ENCODE peak calls at places on chromosomes 7 and 10, in five cellular contexts. J is HCT116, Y is PC-3, V is IMR-90, B is GM23248. S is an unnamed sample. For H4K20me1 and H3K27me3, the result is how much of the 10 kb centered on the place peaks cover.

GRCh38 chr10:82221750-82222149 is 346.8 kb downstream of the NRG3 start:
- DNase-seq in V (no peak), Y (no peak), J (no peak), B (no peak), S (no peak)

GRCh38 chr10:34731885-34732701 is 83.0 kb downstream of the PARD3 start:
- DNase-seq in V (peak), J (no peak), B (peak), Y (peak), S (no peak)

GRCh38 chr10:35208949-35209613 is 82.4 kb downstream of the CREM start:
- DNase-seq in V (no peak), B (no peak), Y (no peak), J (no peak), S (no peak)

GRCh38 chr7:110373514-110374258 is 717.2 kb upstream of the LRRN3 start:
- DNase-seq in Y (no peak), B (no peak), V (peak), J (no peak), S (no peak)

GRCh38 chr7:86788948-86789347 is 145.2 kb downstream of the GRM3 start:
- DNase-seq in J (no peak), V (no peak), B (no peak), Y (no peak), S (no peak)

GRCh38 chr10:3292601-3293000 is 120.0 kb upstream of the PITRM1 start:
- DNase-seq in B (peak), Y (no peak), J (no peak), V (no peak), S (no peak)

GRCh38 chr7:104928721-104929400 is 85.1 kb upstream of the KMT2E start:
- DNase-seq in J (no peak), Y (no peak), V (no peak), B (no peak), S (no peak)

GRCh38 chr7:90613088-90613498 is 17.0 kb downstream of the CDK14 start:
- DNase-seq in Y (no peak), J (no peak), V (peak), B (peak), S (peak)

GRCh38 chr7:93601363-93601762 is 26.8 kb upstream of the CALCR start:
- DNase-seq in Y (peak), V (no peak), B (peak), J (no peak), S (no peak)

GRCh38 chr10:1605121-1605520 is 132.2 kb downstream of the ADARB2 start:
- DNase-seq in B (no peak), V (no peak), Y (no peak), J (no peak), S (no peak)

GRCh38 chr7:152103066-152103465 is 77.6 kb downstream of the GALNT11 start:
- DNase-seq in J (no peak), B (no peak), Y (no peak), V (no peak), S (no peak)

GRCh38 chr7:127807340-127807739 is 155.3 kb downstream of the SND1 start:
- DNase-seq in J (no peak), Y (no peak), V (no peak), B (no peak), S (no peak)

GRCh38 chr7:15891151-15891842 is 204.8 kb upstream of the MEOX2 start:
- DNase-seq in V (peak), J (no peak), B (peak), Y (peak), S (peak)

GRCh38 chr10:13528875-13529713 is at the start of gene BEND7:
- DNase-seq in B (peak), J (no peak), Y (peak), V (peak), S (peak)

GRCh38 chr10:133167693-133168616 is 7.9 kb downstream of the KNDC1 start:
- DNase-seq in B (no peak), V (no peak), J (no peak), Y (no peak), S (peak)

GRCh38 chr7:136874393-136875032 is 6.1 kb downstream of the CHRM2 start:
- DNase-seq in B (peak), V (peak), Y (peak), J (peak), S (no peak)

GRCh38 chr10:114684822-114685209 is 26.7 kb upstream of the ABLIM1 start:
- DNase-seq in Y (peak), J (no peak), B (peak), V (peak), S (no peak)

GRCh38 chr10:106043833-106044232 is 1120.7 kb downstream of the SORCS1 start:
- DNase-seq in Y (peak), J (no peak), V (peak), B (peak), S (no peak)

GRCh38 chr10:127935115-127935561 is 28.2 kb downstream of the PTPRE start:
- DNase-seq in J (no peak), B (no peak), V (no peak), Y (no peak), S (no peak)

GRCh38 chr7:84248267-84248666 is 53.7 kb upstream of the SEMA3A start:
- DNase-seq in J (no peak), B (no peak), V (peak), Y (no peak), S (no peak)

GRCh38 chr7:84389242-84389641 is 194.7 kb upstream of the SEMA3A start:
- DNase-seq in Y (no peak), J (no peak), B (no peak), V (no peak), S (no peak)

GRCh38 chr10:114024876-114025609 is 18.6 kb upstream of the ADRB1 start:
- DNase-seq in Y (no peak), J (no peak), V (peak), B (peak), S (no peak)

GRCh38 chr10:125152646-125153368 is 7.6 kb downstream of the CTBP2 start:
- DNase-seq in B (peak), J (no peak), V (no peak), Y (no peak), S (peak)

GRCh38 chr7:44724276-44724675 is 24.4 kb upstream of the ZMIZ2 start:
- DNase-seq in V (no peak), Y (no peak), J (no peak), B (no peak), S (no peak)

GRCh38 chr10:14658331-14659122 is 116.2 kb downstream of the FAM107B start:
- DNase-seq in Y (peak), V (peak), B (peak), J (peak), S (peak)

GRCh38 chr10:104332243-104333036 is 5.8 kb downstream of the ITPRIP start:
- DNase-seq in J (no peak), V (no peak), Y (no peak), B (no peak), S (no peak)

GRCh38 chr10:2623675-2624274 is 443.6 kb upstream of the PFKP start:
- DNase-seq in V (no peak), Y (no peak), J (no peak), B (no peak), S (no peak)

GRCh38 chr10:48798486-48799254 is 114.0 kb downstream of the WDFY4 start:
- DNase-seq in J (no peak), B (peak), V (peak), Y (no peak), S (no peak)

DNA sequence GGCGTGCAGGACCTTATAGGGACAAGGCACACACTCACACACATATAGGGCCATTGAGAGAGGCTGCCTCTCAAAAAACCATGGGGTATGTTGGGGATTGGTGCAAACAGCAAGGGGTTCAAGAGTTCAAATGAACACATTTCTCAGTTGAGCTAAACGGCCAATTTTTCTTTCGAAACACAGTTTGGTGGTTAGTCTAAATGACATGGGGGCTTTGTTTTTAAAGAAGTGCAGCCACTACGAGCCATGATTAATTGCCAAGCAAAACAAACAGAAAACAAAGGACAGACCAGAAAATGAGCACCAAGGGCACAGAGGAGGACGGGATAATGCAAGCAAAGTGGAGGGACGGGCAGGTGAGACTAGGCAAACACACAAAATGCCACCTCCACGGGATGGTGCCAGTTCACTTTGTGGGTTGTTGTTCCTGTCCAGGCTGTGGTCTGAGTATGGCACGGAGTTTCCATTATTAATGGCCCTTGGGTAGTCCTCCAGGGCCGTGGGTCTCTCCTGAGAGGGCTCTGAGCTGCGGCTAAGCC is 64.5 kb upstream of the PDLIM1 start:
- DNase-seq in J (no peak), V (no peak), B (no peak), Y (no peak), S (no peak)
- H4K20me1 ChIP-seq in J (under half), V (under half), B (under half), Y (under half), S (under half)

GRCh38 chr10:26457088-26457487 is 18.9 kb downstream of the APBB1IP start:
- DNase-seq in Y (no peak), J (no peak), B (no peak), V (no peak), S (no peak)
- H3K27me3 ChIP-seq in Y (under half), J (under half), B (under half), V (under half), S (under half)

DNA sequence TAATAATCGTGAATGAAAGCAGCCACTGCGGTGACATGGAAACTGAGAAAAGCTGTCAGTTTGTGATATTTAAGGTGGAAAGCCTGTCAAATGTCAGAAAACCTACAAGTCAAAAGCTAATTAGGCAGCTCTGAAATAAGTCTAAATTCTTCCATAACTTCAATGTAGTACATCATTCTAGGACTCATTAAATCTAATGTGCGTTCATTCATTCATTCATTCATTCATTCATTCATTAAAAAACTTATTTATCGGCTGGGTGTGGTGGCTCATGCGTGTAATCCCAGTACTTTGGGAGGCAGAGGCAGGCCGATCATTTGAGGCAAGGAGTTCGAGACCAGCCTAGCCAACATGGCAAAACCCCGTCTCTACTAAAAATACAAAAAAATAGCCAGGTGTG is 79.7 kb downstream of the ATE1 start:
- DNase-seq in B (no peak), Y (no peak), V (no peak), J (no peak), S (no peak)
- H2AFZ ChIP-seq in B (no peak), Y (no peak), V (no peak), J (no peak), S (no peak)

DNA sequence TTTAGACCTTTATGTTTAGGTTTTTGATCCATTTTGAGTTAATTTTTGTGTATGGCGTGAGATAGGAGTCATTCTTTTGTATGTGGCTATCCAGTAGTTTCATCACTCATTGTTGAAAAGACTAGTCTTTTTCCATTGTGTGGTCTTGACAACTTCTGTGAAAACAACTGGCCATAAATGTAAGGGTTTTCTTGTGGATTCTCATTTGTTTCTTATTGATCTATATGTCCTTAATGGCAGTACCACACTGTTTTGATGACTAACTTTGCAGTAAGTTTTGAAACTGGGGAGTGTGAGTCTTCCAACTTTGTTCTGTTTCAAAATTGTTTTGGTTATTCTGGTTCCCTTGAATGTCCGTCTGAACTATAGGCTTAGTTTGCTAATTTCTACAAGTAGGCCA is 16.3 kb downstream of the SEPTIN7 start:
- DNase-seq in J (no peak), V (no peak), B (no peak), Y (no peak), S (no peak)
- H4K20me1 ChIP-seq in J (under half), V (half or more), B (half or more), Y (under half), S (half or more)

DNA sequence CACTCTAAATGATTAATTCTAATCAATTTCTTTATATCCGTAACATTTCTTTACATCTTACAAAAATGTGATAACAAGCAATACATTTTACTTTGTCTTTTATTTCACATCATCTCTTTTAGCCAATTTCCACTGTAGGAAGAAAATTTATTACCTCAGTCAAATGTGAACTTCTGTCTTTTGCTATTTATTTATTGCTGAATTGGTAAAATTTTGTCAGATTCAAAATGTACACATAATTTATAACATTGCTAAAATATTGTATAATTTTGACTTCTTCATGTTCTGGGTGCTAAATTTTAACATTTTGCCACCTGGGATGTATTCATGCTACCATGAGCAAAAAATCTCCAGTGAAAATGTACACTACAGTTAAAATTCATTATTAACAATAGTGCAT is 158.0 kb downstream of the HGF start:
- DNase-seq in Y (no peak), V (no peak), J (no peak), B (no peak), S (no peak)
- H3K27me3 ChIP-seq in Y (under half), V (under half), J (under half), B (under half), S (under half)

DNA sequence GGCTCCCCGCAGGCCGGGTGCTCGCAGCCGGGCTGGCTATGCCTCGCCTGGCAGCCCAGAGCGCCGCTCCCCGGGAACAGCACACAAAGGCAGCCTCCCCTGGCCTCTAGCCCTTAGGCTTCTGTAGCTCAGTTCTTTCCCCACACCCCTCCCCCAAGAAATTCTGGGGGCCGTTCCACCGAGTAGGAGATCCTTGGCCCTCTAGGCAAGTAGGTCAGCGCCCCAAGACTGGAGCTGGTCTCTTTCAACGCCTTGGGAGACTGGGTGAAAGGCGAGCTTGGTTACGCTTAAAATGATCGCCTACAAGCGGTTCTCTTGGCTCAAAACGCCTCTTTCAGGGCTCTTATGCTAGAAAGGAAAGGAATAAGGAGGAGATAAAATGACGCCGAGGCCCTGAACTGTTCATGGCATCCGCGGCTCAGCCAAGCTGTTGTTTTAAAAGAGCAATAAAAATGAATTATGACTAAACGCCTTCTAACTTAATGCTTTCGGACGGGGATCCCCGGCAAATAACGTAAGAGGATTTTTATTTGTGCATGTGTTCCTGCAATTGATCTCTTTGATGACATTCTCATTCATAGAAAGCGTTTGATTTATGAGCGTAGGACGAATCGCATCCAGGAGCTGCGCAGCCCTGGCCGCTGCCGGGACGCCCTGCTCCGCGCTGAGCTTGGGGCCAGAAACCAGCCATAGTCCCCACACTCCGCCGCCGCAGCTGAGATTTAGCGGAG is 2.9 kb upstream of the HOXA1 start:
- DNase-seq in J (no peak), V (peak), B (peak), Y (peak), S (peak)
- H2AFZ ChIP-seq in J (no peak), V (peak), B (peak), Y (peak), S (no peak)

GRCh38 chr10:130607386-130607785 is 471.2 kb downstream of the GLRX3 start:
- DNase-seq in J (no peak), B (no peak), Y (no peak), V (no peak), S (no peak)
- H4K20me1 ChIP-seq in J (under half), B (under half), Y (under half), V (under half), S (under half)